ENCODE peak calls at places on chromosomes 11 and 22, in four cellular contexts. R, U, C and L are unnamed samples.

GRCh38 chr11:27705873-27706820 is 5.9 kb upstream of the BDNF start:
- DNase-seq in C (no peak), U (peak; percentile 62), R (no peak), L (no peak)

GRCh38 chr11:94728541-94728940 is 39.6 kb upstream of the AMOTL1 start:
- DNase-seq in R (no peak), C (no peak), U (no peak), L (no peak)

GRCh38 chr11:19849107-19849789 is 136.6 kb downstream of the NAV2 start:
- DNase-seq in U (no peak), C (no peak), R (peak; percentile 89), L (no peak)

GRCh38 chr11:56163804-56164203 is 3.7 kb upstream of the OR8K5 start:
- DNase-seq in C (no peak), U (no peak), R (no peak), L (no peak)

GRCh38 chr11:8039530-8040260 is 41.3 kb upstream of the TUB start:
- DNase-seq in C (peak; percentile 59), R (no peak), U (no peak), L (no peak)

GRCh38 chr22:37740455-37741311 is 43.8 kb downstream of the TRIOBP start:
- DNase-seq in R (no peak), U (no peak), C (no peak), L (no peak)

GRCh38 chr11:103609117-103610066 is 427.0 kb upstream of the DDI1 start:
- DNase-seq in R (no peak), U (no peak), C (no peak), L (no peak)

GRCh38 chr22:32720924-32721323 is 80.6 kb upstream of the TIMP3 start:
- DNase-seq in U (no peak), R (no peak), C (no peak), L (no peak)

GRCh38 chr11:107741044-107741823 is 29.4 kb upstream of the SLN start:
- DNase-seq in R (no peak), U (peak; percentile 46), C (no peak), L (no peak)

GRCh38 chr11:124760205-124760652 is 1.9 kb downstream of the ESAM start:
- DNase-seq in C (no peak), U (peak; percentile 28), R (peak; percentile 69), L (no peak)

GRCh38 chr22:31099386-31099785 is 8.0 kb downstream of the SELENOM start:
- DNase-seq in C (peak; percentile 76), R (no peak), U (no peak), L (no peak)

GRCh38 chr11:57440744-57441414 is 14.0 kb upstream of the SLC43A3 start:
- DNase-seq in R (no peak), C (no peak), U (no peak), L (no peak)

GRCh38 chr11:107834995-107835394 is 23.6 kb downstream of the SLC35F2 start:
- DNase-seq in U (no peak), C (no peak), R (no peak), L (no peak)

GRCh38 chr11:17921620-17922473 is 91.0 kb downstream of the SERGEF start:
- DNase-seq in U (no peak), R (peak; percentile 50), C (no peak), L (no peak)

GRCh38 chr11:102254047-102254446 is 63.2 kb upstream of the BIRC3 start:
- DNase-seq in R (no peak), U (peak; percentile 40), C (no peak), L (no peak)

GRCh38 chr11:47607380-47607779 is 13.2 kb upstream of the C1QTNF4 start:
- DNase-seq in R (peak; percentile 62), U (no peak), C (no peak), L (no peak)

GRCh38 chr22:42621505-42622002 is 6.9 kb upstream of the POLDIP3 start:
- DNase-seq in R (peak; percentile 90), C (peak; percentile 86), U (peak; percentile 93), L (no peak)

GRCh38 chr11:82995754-82996398 is 75.8 kb downstream of the RAB30 start:
- DNase-seq in R (peak; percentile 70), U (no peak), C (no peak), L (no peak)

GRCh38 chr11:3616721-3617460 is 24.9 kb downstream of the ART5 start:
- DNase-seq in C (no peak), U (no peak), R (no peak), L (peak; percentile 51)

GRCh38 chr22:37742374-37743092 is 45.7 kb downstream of the TRIOBP start:
- DNase-seq in R (no peak), C (no peak), U (no peak), L (no peak)

GRCh38 chr22:41762980-41763779 is 37.3 kb upstream of the CCDC134 start:
- DNase-seq in C (no peak), U (peak; percentile 91), R (no peak), L (no peak)

GRCh38 chr11:92846542-92847125 is 122.8 kb upstream of the MTNR1B start:
- DNase-seq in U (no peak), C (no peak), R (no peak), L (no peak)

GRCh38 chr11:63670738-63671321 is 346 bp downstream of the ATL3 start:
- DNase-seq in C (peak; percentile 78), U (peak; percentile 74), R (peak; percentile 72), L (no peak)

GRCh38 chr11:124633355-124633754 is 10.7 kb downstream of the TBRG1 start:
- DNase-seq in C (no peak), R (no peak), U (no peak), L (no peak)

GRCh38 chr11:128894685-128895084 is 3.5 kb downstream of the KCNJ5 start:
- DNase-seq in C (no peak), U (no peak), R (no peak), L (no peak)

GRCh38 chr11:123587044-123587443 is 67.4 kb downstream of the SCN3B start:
- DNase-seq in R (no peak), C (no peak), U (no peak), L (no peak)

GRCh38 chr22:37330200-37331033 is 48.1 kb downstream of the CYTH4 start:
- DNase-seq in R (no peak), C (no peak), U (peak; percentile 98), L (no peak)

GRCh38 chr22:44428941-44429615 is 69.0 kb downstream of the RTL6 start:
- DNase-seq in C (peak; percentile 48), R (no peak), U (no peak), L (no peak)

GRCh38 chr22:50731811-50732624 is 6.0 kb upstream of the ACR start:
- DNase-seq in U (peak; percentile 43), C (peak; percentile 55), R (peak; percentile 53), L (peak; percentile 25)

GRCh38 chr22:48464246-48464645 is 1363.4 kb downstream of the BRD1 start:
- DNase-seq in U (peak; percentile 18), C (no peak), R (no peak), L (no peak)

GRCh38 chr11:66176650-66177049 is 91.8 kb upstream of the RAB1B start:
- DNase-seq in U (no peak), C (no peak), R (no peak), L (no peak)

GRCh38 chr11:13238879-13239514 is 38.6 kb upstream of the BMAL1 start:
- DNase-seq in R (peak; percentile 52), U (peak; percentile 78), C (no peak), L (no peak)

GRCh38 chr11:108009497-108010360 is 1.0 kb downstream of the CUL5 start:
- DNase-seq in C (no peak), R (no peak), U (peak; percentile 69), L (no peak)

GRCh38 chr11:43983221-43983795 is 40.9 kb downstream of the C11orf96 start:
- DNase-seq in U (no peak), C (peak; percentile 25), R (no peak), L (no peak)

GRCh38 chr11:9625158-9625557 is 38.7 kb upstream of the SWAP70 start:
- DNase-seq in R (no peak), C (no peak), U (no peak), L (no peak)

GRCh38 chr22:25839755-25840154 is 97.8 kb downstream of the MYO18B start:
- DNase-seq in R (no peak), C (no peak), U (no peak), L (no peak)

GRCh38 chr11:35255514-35255913 is 116.5 kb downstream of the CD44 start:
- DNase-seq in C (no peak), R (no peak), U (no peak), L (no peak)
- TF ChIP-seq CTCF in C (no peak), R (no peak), U (no peak), L (no peak)

GRCh38 chr11:77446911-77447629 is 26.8 kb downstream of the PAK1 start:
- DNase-seq in U (no peak), C (no peak), R (no peak), L (no peak)
- H3K4me1 ChIP-seq in U (peaks cover 20% of the 10 kb centered on the region), C (no peaks in the 10 kb centered on the region), R (no peaks in the 10 kb centered on the region), L (no peaks in the 10 kb centered on the region)

GRCh38 chr11:22780914-22781593 is 48.5 kb downstream of the SVIP start:
- DNase-seq in C (no peak), R (no peak), U (peak; percentile 45), L (no peak)
- TF ChIP-seq CTCF in C (no peak), R (no peak), U (no peak), L (no peak)

GRCh38 chr22:39303892-39304671 is 15.3 kb downstream of the RPL3 start:
- DNase-seq in U (no peak), C (no peak), R (peak; percentile 26), L (no peak)
- H3K4me1 ChIP-seq in U (peaks cover 3% of the 10 kb centered on the region), C (peaks cover 14% of the 10 kb centered on the region), R (peaks cover 21% of the 10 kb centered on the region), L (peaks cover 8% of the 10 kb centered on the region)

DNA sequence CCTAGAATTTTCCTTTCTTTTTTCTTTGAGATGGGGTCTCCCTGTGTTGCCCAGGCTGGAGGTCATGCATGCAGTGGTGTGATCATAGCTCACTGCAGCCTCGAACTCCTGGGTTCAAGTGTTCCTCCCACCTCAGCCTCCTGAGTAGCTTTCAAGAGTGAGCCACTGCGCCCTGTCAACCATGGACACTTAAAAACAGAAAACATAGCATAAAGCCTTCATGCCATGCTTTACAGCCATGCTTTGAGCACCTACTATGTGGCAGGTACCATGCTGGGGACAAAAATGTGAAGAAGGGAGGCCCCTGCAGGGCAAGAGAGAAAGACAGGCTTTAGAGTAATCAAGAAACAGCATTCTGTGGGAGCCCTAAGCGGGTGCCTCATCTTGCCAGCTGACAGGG is 13.7 kb upstream of the GNB1L start:
- DNase-seq in R (peak; percentile 35), U (no peak), C (no peak), L (no peak)
- TF ChIP-seq CTCF in R (no peak), U (no peak), C (no peak), L (peak; percentile 12)